ENCODE peak calls at places on chromosomes 5 and 9, in nine cellular contexts. U is suprapubic skin, M is GM12878, N is left ventricle myocardium inferior, J is tibial nerve, C is body of pancreas, F is cardiac muscle cell, A is vagina, S is PC-3. D is an unnamed sample.

GRCh38 chr5:147051193-147051592 is 172.6 kb upstream of the PPP2R2B start:
- DNase-seq in S (peak; percentile 5), M (no peak), U (no peak), C (no peak), N (no peak), A (no peak), F (no peak), J (no peak), D (no peak)

GRCh38 chr5:154385236-154385512 is 60.6 kb upstream of the SAP30L start:
- DNase-seq in J (peak; percentile 26), S (no peak), N (no peak), M (no peak), U (no peak), F (no peak), C (no peak), A (no peak), D (no peak)

GRCh38 chr5:54628049-54628448 is 110.5 kb downstream of the SNX18 start:
- DNase-seq in F (no peak), M (no peak), S (no peak), N (no peak), U (no peak), J (no peak), C (no peak), A (no peak), D (no peak)

GRCh38 chr5:5628866-5629265 is 206.4 kb downstream of the ICE1 start:
- DNase-seq in M (no peak), A (no peak), F (no peak), N (no peak), C (no peak), J (no peak), S (no peak), U (no peak), D (no peak)

GRCh38 chr9:68793605-68794343 is 88.7 kb downstream of the PIP5K1B start:
- DNase-seq in A (no peak), N (no peak), F (no peak), U (no peak), M (peak; percentile 34), J (no peak), S (peak; percentile 3), C (no peak), D (no peak)

GRCh38 chr5:93303291-93303691 is 277.7 kb downstream of the NR2F1-AS1 start:
- DNase-seq in M (no peak), S (no peak), J (no peak), U (no peak), F (no peak), N (no peak), C (no peak), A (no peak), D (no peak)

GRCh38 chr9:101443358-101443757 is 7.8 kb upstream of the ALDOB start:
- DNase-seq in A (no peak), C (peak; percentile 92), S (no peak), F (no peak), M (no peak), U (no peak), N (peak; percentile 71), J (no peak), D (no peak)

GRCh38 chr5:135130526-135131215 is 96.6 kb upstream of the PITX1 start:
- DNase-seq in U (no peak), N (no peak), J (no peak), A (no peak), M (no peak), F (no peak), C (no peak), S (no peak), D (no peak)

GRCh38 chr5:27290166-27290565 is 251.8 kb upstream of the CDH9 start:
- DNase-seq in J (no peak), M (no peak), A (no peak), U (no peak), N (no peak), C (no peak), S (no peak), F (no peak), D (no peak)

GRCh38 chr5:122478741-122479459 is 166.9 kb downstream of the SNCAIP start:
- DNase-seq in U (no peak), J (no peak), A (no peak), C (no peak), F (no peak), S (peak; percentile 93), N (no peak), M (no peak), D (no peak)

GRCh38 chr5:140240987-140241706 is 61.8 kb downstream of the PFDN1 start:
- DNase-seq in C (peak; percentile 77), M (no peak), A (no peak), S (peak; percentile 86), F (peak; percentile 95), U (peak; percentile 87), N (peak; percentile 92), J (peak; percentile 69), D (peak; percentile 73)

GRCh38 chr5:56670916-56671315 is 144.4 kb upstream of the MAP3K1 start:
- DNase-seq in J (no peak), S (peak; percentile 75), A (no peak), U (no peak), N (no peak), M (no peak), C (no peak), F (no peak), D (no peak)

GRCh38 chr9:6142816-6143454 is 72.7 kb upstream of the IL33 start:
- DNase-seq in U (no peak), N (no peak), A (no peak), C (no peak), F (no peak), J (no peak), M (no peak), S (peak; percentile 31), D (no peak)

GRCh38 chr5:115583474-115583873 is 18.8 kb downstream of the TICAM2 start:
- DNase-seq in M (no peak), F (no peak), A (no peak), J (no peak), S (peak; percentile 52), N (no peak), C (no peak), U (no peak), D (no peak)

GRCh38 chr9:18115131-18115530 is 358.8 kb upstream of the ADAMTSL1 start:
- DNase-seq in C (no peak), F (no peak), M (no peak), J (no peak), U (no peak), N (no peak), S (no peak), A (no peak), D (no peak)
- H3K4me3 ChIP-seq in C (no peak overlapping the region), F (no peak overlapping the region), M (no peak overlapping the region), J (no peak overlapping the region), U (no peak overlapping the region), N (no peak overlapping the region), S (no peak overlapping the region), A (no peak overlapping the region), D (no peak overlapping the region)

GRCh38 chr9:133333011-133333410 is 3.0 kb downstream of the SURF6 start:
- DNase-seq in C (no peak), U (peak; percentile 32), F (no peak), S (no peak), N (no peak), M (no peak), A (no peak), J (no peak), D (no peak)

GRCh38 chr9:133332381-133332730 is 3.6 kb downstream of the SURF6 start:
- DNase-seq in A (no peak), U (no peak), S (no peak), C (no peak), N (no peak), F (no peak), J (no peak), M (no peak), D (no peak)

GRCh38 chr9:133331221-133331620 is 4.8 kb downstream of the SURF6 start:
- DNase-seq in C (no peak), J (no peak), A (no peak), F (no peak), M (no peak), S (no peak), U (no peak), N (no peak), D (no peak)

GRCh38 chr9:133333566-133333965 is 2.4 kb downstream of the SURF6 start:
- DNase-seq in U (no peak), J (no peak), C (no peak), S (no peak), F (no peak), M (no peak), A (no peak), N (peak; percentile 11), D (no peak)

DNA sequence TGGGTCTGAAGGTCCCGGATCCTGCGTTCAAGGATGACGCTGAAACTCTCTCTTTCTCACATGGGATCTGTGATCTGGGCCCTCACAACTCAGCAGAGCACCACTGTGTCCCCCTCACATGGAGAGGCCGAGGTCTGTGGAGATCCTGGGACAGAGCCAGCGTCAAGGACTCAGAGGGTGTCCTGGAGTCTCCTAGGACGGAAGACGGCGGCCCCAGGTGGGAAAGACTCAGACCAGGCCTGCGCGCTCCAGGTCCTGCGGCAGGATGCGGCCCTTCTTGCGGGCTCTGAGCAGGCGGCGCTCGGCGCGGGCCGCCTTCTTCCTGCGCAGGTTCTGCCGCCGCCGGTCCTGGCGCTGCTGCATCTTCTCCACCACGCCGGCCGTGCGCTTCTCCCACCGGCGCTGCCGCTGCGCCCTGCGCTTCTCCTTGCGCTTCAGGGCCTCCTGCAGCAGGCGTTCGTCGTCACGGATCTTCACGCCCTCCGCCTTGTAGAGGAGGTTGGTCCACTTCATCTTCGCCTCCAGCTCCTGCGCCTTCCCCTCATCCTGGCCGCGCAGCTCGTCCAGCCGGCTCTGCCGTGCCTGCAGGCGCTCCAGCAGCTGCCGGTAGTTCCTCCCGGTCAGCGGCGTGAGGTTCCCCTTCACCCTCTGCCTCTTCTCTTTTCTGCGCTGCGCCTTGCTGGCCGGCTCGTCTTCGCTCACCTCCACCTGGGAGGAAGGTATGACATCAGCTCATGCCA is 4.2 kb downstream of the SURF6 start:
- DNase-seq in A (no peak), M (no peak), C (no peak), J (no peak), S (no peak), F (no peak), U (no peak), N (no peak), D (no peak)
- H3K36me3 ChIP-seq in A (peaks cover 38% of the 10 kb centered on the region), M (peaks cover 24% of the 10 kb centered on the region), C (peaks cover 24% of the 10 kb centered on the region), J (peaks cover 4% of the 10 kb centered on the region), S (peaks cover 23% of the 10 kb centered on the region), F (peaks cover 32% of the 10 kb centered on the region), U (peaks cover 41% of the 10 kb centered on the region), N (peaks cover 42% of the 10 kb centered on the region), D (peaks cover 40% of the 10 kb centered on the region)

GRCh38 chr9:4905135-4905490 is 80.0 kb upstream of the JAK2 start:
- DNase-seq in U (no peak), J (no peak), N (no peak), F (no peak), S (no peak), A (no peak), C (no peak), M (no peak), D (no peak)

GRCh38 chr9:4904322-4905134 is 80.5 kb upstream of the JAK2 start:
- DNase-seq in U (no peak), S (peak; percentile 89), C (no peak), F (no peak), J (no peak), M (no peak), N (no peak), A (no peak), D (no peak)

GRCh38 chr9:4902135-4902475 is 83.0 kb upstream of the JAK2 start:
- DNase-seq in M (no peak), F (no peak), S (no peak), N (no peak), U (no peak), A (no peak), J (no peak), C (no peak), D (no peak)
- H3K4me3 ChIP-seq in M (no peak overlapping the region), F (no peak overlapping the region), S (no peak overlapping the region), N (no peak overlapping the region), U (no peak overlapping the region), A (no peak overlapping the region), J (no peak overlapping the region), C (no peak overlapping the region), D (peak overlapping the region; percentile 58)

GRCh38 chr5:179609834-179610108 is 13.7 kb downstream of the HNRNPH1 start:
- DNase-seq in S (no peak), M (no peak), A (no peak), F (no peak), C (no peak), J (no peak), U (no peak), N (no peak), D (no peak)
- H3K36me3 ChIP-seq in S (peaks cover 22% of the 10 kb centered on the region), M (peaks cover 30% of the 10 kb centered on the region), A (peaks cover 83% of the 10 kb centered on the region), F (peaks cover 46% of the 10 kb centered on the region), C (peaks cover 36% of the 10 kb centered on the region), J (no peaks in the 10 kb centered on the region), U (peaks cover 79% of the 10 kb centered on the region), N (peaks cover 91% of the 10 kb centered on the region), D (peaks cover 64% of the 10 kb centered on the region)

D was measured in thoracic aorta.